ENCODE peak calls at places on chromosomes 7 and 10, in six cellular contexts. One of them, this sample, is unnamed.

GRCh38 chr7:140418653-140419052 is 14.8 kb downstream of the RAB19 start:
- DNase-seq in H1: no peak
- DNase-seq in H9: no peak
- DNase-seq in trophoblast cell: no peak
- DNase-seq in mesenchymal stem cell: no peak
- DNase-seq in IMR-90: no peak
- DNase-seq in this sample: no peak

GRCh38 chr10:32891261-32891660 is 66.8 kb downstream of the ITGB1 start:
- DNase-seq in IMR-90: no peak
- DNase-seq in H9: no peak
- DNase-seq in trophoblast cell: no peak
- DNase-seq in mesenchymal stem cell: no peak
- DNase-seq in H1: no peak
- DNase-seq in this sample: no peak

GRCh38 chr10:22656056-22656455 is 58.3 kb downstream of the PIP4K2A start:
- DNase-seq in H1: no peak
- DNase-seq in IMR-90: no peak
- DNase-seq in trophoblast cell: no peak
- DNase-seq in mesenchymal stem cell: no peak
- DNase-seq in H9: no peak
- DNase-seq in this sample: no peak

GRCh38 chr7:109479388-109479787 is 909.7 kb downstream of the DNAJB9 start:
- DNase-seq in H1: no peak
- DNase-seq in H9: no peak
- DNase-seq in trophoblast cell: no peak
- DNase-seq in mesenchymal stem cell: no peak
- DNase-seq in IMR-90: no peak
- DNase-seq in this sample: no peak

GRCh38 chr7:32536585-32536984 is 41.3 kb downstream of the AVL9 start:
- DNase-seq in mesenchymal stem cell: peak
- DNase-seq in H9: no peak
- DNase-seq in IMR-90: peak
- DNase-seq in trophoblast cell: no peak
- DNase-seq in H1: no peak
- DNase-seq in this sample: no peak

GRCh38 chr10:13302821-13303555 is 3.1 kb upstream of the PHYH start:
- DNase-seq in trophoblast cell: peak
- DNase-seq in IMR-90: no peak
- DNase-seq in H9: no peak
- DNase-seq in mesenchymal stem cell: no peak
- DNase-seq in H1: no peak
- DNase-seq in this sample: no peak

GRCh38 chr7:18087687-18088078 is 60.0 kb upstream of the PRPS1L1 start:
- DNase-seq in mesenchymal stem cell: peak
- DNase-seq in H1: no peak
- DNase-seq in IMR-90: no peak
- DNase-seq in H9: peak
- DNase-seq in trophoblast cell: no peak
- DNase-seq in this sample: peak

GRCh38 chr10:103859161-103860141 is 4.1 kb upstream of the SH3PXD2A start:
- DNase-seq in trophoblast cell: peak
- DNase-seq in mesenchymal stem cell: peak
- DNase-seq in H1: peak
- DNase-seq in IMR-90: peak
- DNase-seq in H9: peak
- DNase-seq in this sample: peak

GRCh38 chr10:29023678-29024077 is 265.2 kb upstream of the LYZL1 start:
- DNase-seq in H1: no peak
- DNase-seq in IMR-90: no peak
- DNase-seq in H9: no peak
- DNase-seq in mesenchymal stem cell: no peak
- DNase-seq in trophoblast cell: no peak
- DNase-seq in this sample: no peak

GRCh38 chr10:78738457-78738856 is 330.3 kb upstream of the ZMIZ1 start:
- DNase-seq in H9: no peak
- DNase-seq in H1: no peak
- DNase-seq in trophoblast cell: no peak
- DNase-seq in mesenchymal stem cell: no peak
- DNase-seq in IMR-90: no peak
- DNase-seq in this sample: no peak

GRCh38 chr10:86862373-86862772 is 95.0 kb downstream of the MMRN2 start:
- DNase-seq in trophoblast cell: no peak
- DNase-seq in IMR-90: no peak
- DNase-seq in H1: no peak
- DNase-seq in mesenchymal stem cell: no peak
- DNase-seq in H9: no peak
- DNase-seq in this sample: no peak
- H3K4ac ChIP-seq in trophoblast cell: no peak
- H3K4ac ChIP-seq in IMR-90: no peak
- H3K4ac ChIP-seq in H1: no peak
- H3K4ac ChIP-seq in mesenchymal stem cell: no peak
- H3K4ac ChIP-seq in H9: no peak
- H3K4ac ChIP-seq in this sample: no peak

DNA sequence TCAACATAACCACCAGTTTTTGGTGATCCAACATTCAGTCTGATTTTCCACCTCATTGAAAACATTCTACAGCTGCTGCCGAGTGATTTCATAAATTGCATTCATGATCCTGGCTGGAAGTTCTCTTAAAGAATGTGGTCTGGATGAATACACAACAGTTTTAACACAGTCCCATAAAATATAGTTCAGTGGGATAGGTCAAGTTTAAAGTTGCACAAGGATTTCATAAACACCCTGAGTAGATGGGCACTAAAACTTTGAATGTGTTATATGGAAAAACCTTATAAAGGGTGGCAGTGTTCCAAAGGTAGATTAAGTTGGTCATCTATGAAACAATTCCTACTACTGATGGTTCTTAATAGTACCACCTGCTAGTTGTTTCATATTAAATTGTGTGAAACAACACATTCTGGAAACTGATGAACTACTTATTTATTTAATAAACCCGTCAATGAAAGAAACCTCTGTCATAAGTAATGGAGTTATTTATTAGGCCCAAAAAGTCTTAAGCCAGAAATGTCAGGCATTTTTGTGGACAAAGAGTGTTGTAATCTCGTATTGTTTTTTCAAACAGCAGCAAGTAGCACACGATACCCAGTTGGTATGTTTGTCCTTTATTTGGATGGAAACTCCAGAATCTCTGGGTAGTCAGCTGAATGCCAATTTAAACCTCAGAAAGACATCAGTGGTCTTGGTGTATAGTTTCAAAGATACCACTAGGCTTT is 14.3 kb upstream of the RPA3 start:
- DNase-seq in mesenchymal stem cell: peak
- DNase-seq in trophoblast cell: no peak
- DNase-seq in H1: no peak
- DNase-seq in IMR-90: peak
- DNase-seq in H9: no peak
- DNase-seq in this sample: peak
- H2AFZ ChIP-seq in mesenchymal stem cell: no peak
- H2AFZ ChIP-seq in trophoblast cell: no peak
- H2AFZ ChIP-seq in H1: no peak
- H2AFZ ChIP-seq in IMR-90: no peak
- H2AFZ ChIP-seq in H9: no peak
- H2AFZ ChIP-seq in this sample: no peak

GRCh38 chr7:39355664-39356063 is 210.5 kb upstream of the YAE1 start:
- DNase-seq in trophoblast cell: no peak
- DNase-seq in mesenchymal stem cell: peak
- DNase-seq in H9: no peak
- DNase-seq in H1: no peak
- DNase-seq in IMR-90: no peak
- DNase-seq in this sample: no peak
- H2BK5ac ChIP-seq in trophoblast cell: no peak
- H2BK5ac ChIP-seq in mesenchymal stem cell: no peak
- H2BK5ac ChIP-seq in H9: no peak
- H2BK5ac ChIP-seq in H1: no peak
- H2BK5ac ChIP-seq in IMR-90: no peak
- H2BK5ac ChIP-seq in this sample: no peak

GRCh38 chr10:21500578-21500910 is 24.9 kb downstream of the SKIDA1 start:
- DNase-seq in H9: no peak
- DNase-seq in trophoblast cell: no peak
- DNase-seq in H1: no peak
- DNase-seq in IMR-90: no peak
- DNase-seq in mesenchymal stem cell: no peak
- DNase-seq in this sample: no peak

GRCh38 chr10:21501109-21501508 is 24.4 kb downstream of the SKIDA1 start:
- DNase-seq in trophoblast cell: no peak
- DNase-seq in H9: no peak
- DNase-seq in H1: no peak
- DNase-seq in mesenchymal stem cell: no peak
- DNase-seq in IMR-90: no peak
- DNase-seq in this sample: no peak

GRCh38 chr10:21499580-21499909 is 25.9 kb downstream of the SKIDA1 start:
- DNase-seq in mesenchymal stem cell: no peak
- DNase-seq in IMR-90: no peak
- DNase-seq in trophoblast cell: no peak
- DNase-seq in H1: no peak
- DNase-seq in H9: no peak
- DNase-seq in this sample: no peak

GRCh38 chr10:21498977-21499376 is 26.5 kb downstream of the SKIDA1 start:
- DNase-seq in IMR-90: no peak
- DNase-seq in mesenchymal stem cell: no peak
- DNase-seq in H9: no peak
- DNase-seq in trophoblast cell: no peak
- DNase-seq in H1: no peak
- DNase-seq in this sample: no peak

GRCh38 chr10:21499910-21500577 is 25.4 kb downstream of the SKIDA1 start:
- DNase-seq in H9: peak
- DNase-seq in IMR-90: no peak
- DNase-seq in trophoblast cell: no peak
- DNase-seq in H1: no peak
- DNase-seq in mesenchymal stem cell: peak
- DNase-seq in this sample: no peak
- H3K4ac ChIP-seq in H9: no peak
- H3K4ac ChIP-seq in IMR-90: no peak
- H3K4ac ChIP-seq in trophoblast cell: peak
- H3K4ac ChIP-seq in H1: no peak
- H3K4ac ChIP-seq in mesenchymal stem cell: peak
- H3K4ac ChIP-seq in this sample: peak

DNA sequence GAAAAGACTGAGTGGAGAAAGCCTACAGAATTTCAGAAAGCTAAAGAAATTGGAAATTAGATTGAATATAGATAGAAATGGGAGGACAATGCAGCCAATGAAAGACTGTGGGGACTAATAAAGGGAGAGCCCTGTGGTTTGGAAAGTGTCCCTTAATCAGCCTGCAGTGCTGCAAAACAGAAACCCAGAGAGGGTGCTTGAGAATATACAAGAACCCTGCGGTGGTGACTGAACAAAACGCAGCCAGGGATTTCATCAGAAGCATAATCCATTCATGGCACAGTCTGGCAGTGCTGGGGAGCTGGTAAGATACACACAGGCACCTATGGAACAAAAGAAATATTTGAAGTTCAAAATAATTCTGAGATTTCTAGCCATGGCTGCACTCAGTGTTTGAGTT is 19.1 kb downstream of the CEP41 start:
- DNase-seq in trophoblast cell: no peak
- DNase-seq in H9: no peak
- DNase-seq in H1: no peak
- DNase-seq in IMR-90: peak
- DNase-seq in mesenchymal stem cell: peak
- DNase-seq in this sample: no peak
- H2AFZ ChIP-seq in trophoblast cell: no peak
- H2AFZ ChIP-seq in H9: no peak
- H2AFZ ChIP-seq in H1: no peak
- H2AFZ ChIP-seq in IMR-90: no peak
- H2AFZ ChIP-seq in mesenchymal stem cell: no peak
- H2AFZ ChIP-seq in this sample: peak

GRCh38 chr10:95229724-95230627 is 35.9 kb downstream of the ACSM6 start:
- DNase-seq in H9: peak
- DNase-seq in H1: peak
- DNase-seq in IMR-90: peak
- DNase-seq in trophoblast cell: peak
- DNase-seq in mesenchymal stem cell: peak
- DNase-seq in this sample: peak
- H2BK5ac ChIP-seq in H9: peak
- H2BK5ac ChIP-seq in H1: peak
- H2BK5ac ChIP-seq in IMR-90: peak
- H2BK5ac ChIP-seq in trophoblast cell: no peak
- H2BK5ac ChIP-seq in mesenchymal stem cell: peak
- H2BK5ac ChIP-seq in this sample: peak

This sample was measured in neuronal stem cell.